ENCODE peak calls at places on chromosomes 4 and X, in six cellular contexts. R is IMR-90, J is H1, E is mesendoderm, N is trophoblast cell, S is mesenchymal stem cell. O is an unnamed sample.

GRCh38 chrX:133989491-133989890 is 4.1 kb upstream of the GPC3 start:
- DNase-seq in E (no peak), N (no peak), S (no peak), J (no peak), R (no peak), O (no peak)

GRCh38 chr4:41644288-41644914 is 104.1 kb downstream of the PHOX2B start:
- DNase-seq in N (peak), E (peak), J (peak), S (peak), R (peak), O (peak)

GRCh38 chr4:79585834-79586233 is 177.8 kb upstream of the GK2 start:
- DNase-seq in R (no peak), N (peak), S (no peak), J (no peak), E (peak), O (no peak)

GRCh38 chrX:119552508-119552907 is 12.7 kb downstream of the STEEP1 start:
- DNase-seq in R (peak), J (no peak), N (peak), E (no peak), S (no peak), O (no peak)

GRCh38 chr4:76275486-76276126 is 24.1 kb downstream of the FAM47E start:
- DNase-seq in S (no peak), N (peak), R (no peak), E (no peak), J (no peak), O (no peak)

GRCh38 chrX:143115466-143115865 is 89.7 kb downstream of the SPANXN4 start:
- DNase-seq in S (no peak), E (no peak), J (no peak), N (peak), R (no peak), O (no peak)

GRCh38 chrX:40005290-40006011 is 92.3 kb downstream of the BCOR start:
- DNase-seq in J (peak), S (no peak), R (no peak), E (no peak), N (no peak), O (no peak)

GRCh38 chr4:147511005-147511660 is 30.2 kb downstream of the EDNRA start:
- DNase-seq in E (no peak), J (no peak), R (no peak), N (no peak), S (no peak), O (no peak)

GRCh38 chrX:23557070-23557469 is 110.2 kb upstream of the PRDX4 start:
- DNase-seq in R (peak), S (no peak), J (no peak), N (peak), E (no peak), O (no peak)

GRCh38 chr4:71765349-71765748 is 18.5 kb downstream of the GC start:
- DNase-seq in E (peak), N (no peak), J (no peak), S (no peak), R (peak), O (no peak)

GRCh38 chr4:166435449-166435848 is 562.4 kb downstream of the TLL1 start:
- DNase-seq in S (peak), E (no peak), R (peak), J (no peak), N (peak), O (no peak)

GRCh38 chr4:33715996-33716395 is 2528.3 kb downstream of the ARAP2 start:
- DNase-seq in S (peak), E (no peak), N (no peak), J (no peak), R (no peak), O (no peak)

GRCh38 chr4:105710012-105710600 is 1.5 kb downstream of the GSTCD start:
- DNase-seq in J (no peak), S (no peak), N (no peak), E (peak), R (no peak), O (no peak)

GRCh38 chr4:105708376-105709080 is at the start of the genes GSTCD and INTS12:
- DNase-seq in J (peak), R (peak), E (peak), S (peak), N (peak), O (peak)

GRCh38 chr4:105712766-105713165 is 4.2 kb downstream of the GSTCD start:
- DNase-seq in R (no peak), N (no peak), J (no peak), E (no peak), S (no peak), O (no peak)

GRCh38 chr4:105709081-105709450 is 482 bp downstream of the GSTCD start:
- DNase-seq in S (peak), E (peak), R (no peak), N (peak), J (no peak), O (no peak)

GRCh38 chr4:105710678-105711077 is 2.1 kb downstream of the GSTCD start:
- DNase-seq in S (no peak), R (no peak), J (no peak), E (peak), N (peak), O (no peak)
- H3K4me3 ChIP-seq in S (no peak), R (no peak), J (no peak), E (no peak), N (no peak), O (no peak)

GRCh38 chrX:136154998-136155397 is 7.7 kb downstream of the FHL1 start:
- DNase-seq in E (no peak), R (no peak), S (no peak), J (no peak), N (no peak), O (no peak)

GRCh38 chrX:136157187-136157586 is 9.9 kb downstream of the FHL1 start:
- DNase-seq in S (no peak), J (no peak), N (no peak), E (no peak), R (no peak), O (no peak)

GRCh38 chrX:136159615-136160025 is 12.3 kb downstream of the FHL1 start:
- DNase-seq in J (no peak), N (no peak), S (no peak), R (no peak), E (no peak), O (no peak)

GRCh38 chrX:136156560-136157117 is 9.3 kb downstream of the FHL1 start:
- DNase-seq in E (no peak), J (no peak), R (no peak), S (no peak), N (no peak), O (no peak)

GRCh38 chrX:136158685-136159084 is 11.4 kb downstream of the FHL1 start:
- DNase-seq in S (no peak), N (no peak), J (no peak), E (no peak), R (no peak), O (no peak)
- H3K27ac ChIP-seq in S (no peak), N (no peak), J (no peak), E (no peak), R (no peak), O (no peak)

DNA sequence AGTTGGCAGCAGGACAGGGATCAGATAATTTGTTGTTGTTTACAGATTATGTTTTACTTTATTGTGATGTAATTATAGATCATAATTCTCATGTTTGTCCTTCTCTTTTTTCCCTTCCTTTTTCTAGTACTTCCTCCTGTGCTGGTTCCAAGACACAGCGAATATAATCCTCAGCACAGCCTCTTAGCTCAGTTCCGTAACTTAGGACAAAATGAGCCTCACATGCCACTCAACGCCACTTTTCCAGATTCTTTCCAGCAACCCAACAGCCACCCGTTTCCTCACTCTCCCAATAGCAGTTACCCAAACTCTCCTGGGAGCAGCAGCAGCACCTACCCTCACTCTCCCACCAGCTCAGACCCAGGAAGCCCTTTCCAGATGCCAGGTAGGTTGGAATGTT is 58.0 kb downstream of the SMAD1 start:
- DNase-seq in S (no peak), J (no peak), R (no peak), N (no peak), E (no peak), O (no peak)
- H3K23ac ChIP-seq in S (no peak), J (no peak), R (no peak), N (peak), E (no peak), O (no peak)

DNA sequence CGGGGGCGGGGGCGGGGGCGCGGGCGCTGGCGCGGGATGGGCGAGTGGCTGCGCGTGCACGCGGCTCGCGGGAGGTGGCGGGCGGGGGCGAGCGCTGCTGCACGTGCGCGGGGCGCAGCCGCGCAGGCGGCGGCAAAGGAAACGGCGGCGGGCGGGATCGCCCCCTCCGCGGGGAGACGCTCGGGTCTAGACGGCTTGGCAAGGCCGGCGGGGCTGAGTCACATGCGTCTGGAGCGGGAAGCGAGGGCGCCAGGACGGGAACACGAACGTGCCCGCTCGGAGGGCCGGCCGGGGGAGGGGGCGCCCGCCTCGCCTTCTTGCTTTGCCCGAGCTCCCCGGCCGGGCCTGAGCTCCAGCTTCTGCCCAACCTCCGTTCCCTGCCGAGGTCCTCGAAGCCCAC is 4.3 kb upstream of the HAUS7 start:
- DNase-seq in R (peak), N (peak), J (no peak), S (peak), E (peak), O (no peak)
- H3K4me3 ChIP-seq in R (no peak), N (no peak), J (no peak), S (no peak), E (no peak), O (no peak)

GRCh38 chrX:41890026-41890423 is 33.3 kb downstream of the CASK start:
- DNase-seq in S (no peak), J (no peak), R (no peak), N (no peak), E (no peak), O (no peak)
- H3K27ac ChIP-seq in S (no peak), J (no peak), R (no peak), N (no peak), E (no peak), O (no peak)